ENCODE peak calls at places on chromosomes 4 and X, in six cellular contexts. W is HepG2, C is HCT116, A is H1, X is GM12878, S is K562. H is an unnamed sample.

GRCh38 chr4:177558995-177559394 is 116.8 kb upstream of the AGA start:
- DNase-seq in W (no peak), C (no peak), A (peak), X (no peak), S (no peak), H (no peak)

GRCh38 chrX:95950679-95951078 is 734.0 kb upstream of the DIAPH2 start:
- DNase-seq in W (no peak), C (no peak), A (no peak), X (no peak), S (no peak), H (no peak)

GRCh38 chr4:149784018-149784417 is 31.6 kb downstream of the IQCM start:
- DNase-seq in W (no peak), C (no peak), A (no peak), X (no peak), S (no peak), H (no peak)

GRCh38 chrX:74458738-74459137 is 37.4 kb downstream of the SLC16A2 start:
- DNase-seq in W (no peak), C (no peak), A (no peak), X (no peak), S (no peak), H (no peak)

GRCh38 chr4:151468715-151469696 is 60.0 kb downstream of the FHIP1A start:
- DNase-seq in W (no peak), C (no peak), A (no peak), X (no peak), S (no peak), H (no peak)

GRCh38 chr4:2266181-2266580 is 4.3 kb upstream of the MXD4 start:
- DNase-seq in W (no peak), C (no peak), A (no peak), X (no peak), S (no peak), H (no peak)

GRCh38 chr4:129455462-129455861 is 359.5 kb downstream of the C4orf33 start:
- DNase-seq in W (no peak), C (no peak), A (no peak), X (no peak), S (no peak), H (no peak)

GRCh38 chr4:140943887-140944515 is 187.8 kb upstream of the TBC1D9 start:
- DNase-seq in W (no peak), C (no peak), A (no peak), X (no peak), S (no peak), H (no peak)

GRCh38 chr4:102344955-102345794 is at the start of gene SLC39A8:
- DNase-seq in W (peak), C (peak), A (peak), X (peak), S (peak), H (peak)

DNA sequence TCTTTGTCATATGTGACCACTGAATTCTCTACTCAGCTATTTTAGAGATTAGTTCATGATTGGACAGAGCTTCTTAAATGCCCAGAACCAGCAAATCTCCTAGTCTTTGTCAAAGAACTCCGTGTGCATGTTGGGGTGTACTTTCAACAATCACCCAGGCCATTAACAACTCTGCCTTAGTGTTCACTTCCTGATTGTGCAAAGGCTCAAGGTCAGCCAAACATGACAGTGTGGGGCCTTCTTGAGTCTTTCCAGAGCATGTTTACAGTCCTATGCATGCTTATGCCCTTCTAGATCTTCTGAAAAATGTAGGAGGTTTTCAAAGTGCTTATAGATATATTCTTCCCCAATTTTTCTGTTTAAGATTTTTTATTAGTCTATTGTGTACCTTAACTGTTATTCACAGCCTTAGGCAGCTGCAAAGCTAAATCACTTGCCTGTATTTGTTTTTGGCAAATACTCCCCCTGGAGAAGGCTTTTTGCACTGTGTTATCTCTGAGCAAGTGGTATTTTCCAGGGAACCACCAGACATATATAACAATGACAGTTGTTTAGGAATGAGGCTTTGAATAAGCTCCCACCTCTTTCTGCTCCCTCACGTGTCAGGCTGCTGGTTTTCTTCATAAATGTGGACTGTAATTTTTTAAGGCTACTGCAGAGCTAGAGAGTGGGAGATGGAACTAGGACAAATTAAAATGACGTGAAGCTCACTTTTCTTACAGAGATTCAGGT is 24.0 kb upstream of the DRP2 start:
- DNase-seq in W (peak), C (no peak), A (no peak), X (no peak), S (no peak), H (no peak)
- TF ChIP-seq ATF3 in W (no peak), C (no peak), A (no peak), X (no peak), S (no peak), H (no peak)

GRCh38 chr4:10582966-10583365 is 101.6 kb downstream of the CLNK start:
- DNase-seq in W (no peak), C (no peak), A (no peak), X (no peak), S (no peak), H (no peak)
- TF ChIP-seq ATF3 in W (no peak), C (no peak), A (no peak), X (no peak), S (no peak), H (no peak)

GRCh38 chr4:69713593-69713992 is 46.8 kb downstream of the SULT1B1 start:
- DNase-seq in W (peak), C (no peak), A (no peak), X (no peak), S (no peak), H (no peak)
- TF ChIP-seq ATF3 in W (peak), C (no peak), A (no peak), X (no peak), S (no peak), H (no peak)

DNA sequence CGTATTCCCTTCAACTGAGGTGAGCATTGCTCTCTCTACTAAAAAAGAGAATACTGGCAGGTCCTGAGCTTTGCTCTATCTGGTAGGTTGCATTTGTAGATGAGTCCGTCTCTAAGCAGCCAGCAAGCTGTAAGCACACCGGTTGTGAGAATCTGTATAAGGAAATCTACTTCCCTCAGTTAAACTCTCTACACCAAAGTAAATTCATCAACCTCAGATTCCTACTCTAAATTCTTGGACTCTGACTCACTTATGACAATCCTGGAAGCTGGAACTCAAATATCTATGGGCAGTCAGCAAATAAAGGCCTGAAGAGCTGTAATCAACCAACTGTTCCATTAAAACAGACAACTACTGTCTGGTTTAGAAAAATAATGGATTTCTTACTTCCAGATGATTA is 37.9 kb downstream of the FAT1 start:
- DNase-seq in W (peak), C (peak), A (no peak), X (no peak), S (no peak), H (no peak)
- TF ChIP-seq ATF3 in W (peak), C (no peak), A (no peak), X (no peak), S (no peak), H (no peak)

GRCh38 chr4:56653461-56654237 is 27.4 kb downstream of the HOPX start:
- DNase-seq in W (no peak), C (no peak), A (no peak), X (no peak), S (no peak), H (no peak)
- TF ChIP-seq ATF3 in W (no peak), C (no peak), A (no peak), X (no peak), S (no peak), H (no peak)